ENCODE peak calls at places on chromosomes 6 and 20, in nine cellular contexts. L is endothelial cell; G is B cell; Y is fibroblast of lung; Q is CD4-positive, alpha-beta T cell; I is RWPE2; P is testis; Z is left ventricle myocardium inferior; J is body of pancreas. C is an unnamed sample.

GRCh38 chr6:14966111-14966901 is 279.6 kb upstream of the JARID2 start:
- DNase-seq in Z (no peak), Y (peak; percentile 40), Q (no peak), I (no peak), L (no peak), G (no peak), P (no peak), J (no peak), C (no peak)

GRCh38 chr6:133804263-133804662 is 84.7 kb upstream of the TCF21 start:
- DNase-seq in J (no peak), I (no peak), Y (peak; percentile 62), L (peak; percentile 9), Z (no peak), Q (no peak), P (no peak), G (no peak), C (no peak)

GRCh38 chr6:124683507-124683906 is 278.7 kb upstream of the RNF217 start:
- DNase-seq in L (no peak), Q (no peak), Y (no peak), I (no peak), G (no peak), P (no peak), Z (no peak), J (no peak), C (no peak)

GRCh38 chr6:25346064-25346463 is 66.9 kb downstream of the CARMIL1 start:
- DNase-seq in P (no peak), Y (no peak), L (no peak), Q (no peak), G (no peak), I (no peak), Z (no peak), J (no peak), C (no peak)

GRCh38 chr6:122432816-122433215 is 33.4 kb downstream of the HSF2 start:
- DNase-seq in Z (no peak), P (no peak), J (no peak), Q (no peak), I (no peak), G (no peak), L (no peak), Y (no peak), C (no peak)

GRCh38 chr6:62446647-62447316 is 160.8 kb upstream of the KHDRBS2 start:
- DNase-seq in J (no peak), Q (no peak), Z (no peak), L (no peak), Y (no peak), G (no peak), I (no peak), P (no peak), C (no peak)

GRCh38 chr6:140602843-140603242 is 1228.4 kb upstream of the CITED2 start:
- DNase-seq in Z (no peak), Y (peak; percentile 70), P (no peak), Q (no peak), G (no peak), I (no peak), L (no peak), J (no peak), C (no peak)

GRCh38 chr6:143198312-143198711 is 137.6 kb downstream of the AIG1 start:
- DNase-seq in I (no peak), J (no peak), Z (no peak), L (no peak), Q (no peak), Y (no peak), P (no peak), G (no peak), C (no peak)

GRCh38 chr20:62768234-62768814 is 27.9 kb upstream of the MRGBP start:
- DNase-seq in Q (no peak), I (no peak), J (no peak), Z (no peak), G (no peak), L (no peak), P (no peak), Y (no peak), C (peak; percentile 81)

GRCh38 chr20:19269737-19270325 is 57.4 kb downstream of the SLC24A3 start:
- DNase-seq in Q (no peak), Z (no peak), P (no peak), L (no peak), J (no peak), Y (peak; percentile 6), I (no peak), G (no peak), C (no peak)

GRCh38 chr20:44521484-44522481 is at the start of gene SERINC3:
- DNase-seq in J (peak; percentile 96), Q (peak; percentile 90), P (peak; percentile 98), L (peak; percentile 96), G (peak; percentile 88), Z (peak; percentile 95), I (peak; percentile 100), Y (peak; percentile 95), C (peak; percentile 96)
- TF ChIP-seq CTCF in J (no peak), Q (peak; percentile 46), P (no peak), L (no peak), G (no peak), Z (no peak), I (peak; percentile 78), Y (no peak), C (peak; percentile 74)

GRCh38 chr6:7993399-7993798 is 70.8 kb downstream of the BLOC1S5 start:
- DNase-seq in Q (no peak), G (no peak), Y (no peak), Z (no peak), L (no peak), J (no peak), P (no peak), I (no peak), C (no peak)

GRCh38 chr6:7996538-7997225 is 67.5 kb downstream of the BLOC1S5 start:
- DNase-seq in Q (no peak), Y (peak; percentile 75), Z (no peak), P (no peak), G (no peak), I (no peak), J (no peak), L (no peak), C (no peak)

GRCh38 chr6:7993952-7994351 is 70.2 kb downstream of the BLOC1S5 start:
- DNase-seq in P (no peak), J (no peak), Z (no peak), G (no peak), Q (no peak), Y (no peak), I (no peak), L (no peak), C (no peak)

GRCh38 chr6:7991536-7991935 is 72.7 kb downstream of the BLOC1S5 start:
- DNase-seq in P (no peak), Z (no peak), Q (no peak), G (no peak), J (no peak), Y (no peak), I (no peak), L (no peak), C (no peak)

GRCh38 chr6:7991992-7992815 is 72.0 kb downstream of the BLOC1S5 start:
- DNase-seq in J (no peak), I (no peak), G (peak; percentile 47), L (no peak), P (no peak), Z (peak; percentile 22), Y (peak; percentile 97), Q (no peak), C (no peak)
- TF ChIP-seq CTCF in J (peak; percentile 20), I (peak; percentile 46), G (peak; percentile 51), L (peak; percentile 40), P (peak; percentile 36), Z (peak; percentile 64), Y (peak; percentile 44), Q (no peak), C (peak; percentile 77)

GRCh38 chr6:94813806-94814205 is 763.5 kb upstream of the MANEA start:
- DNase-seq in J (no peak), G (no peak), P (no peak), I (no peak), Z (no peak), Y (no peak), Q (no peak), L (no peak), C (no peak)
- TF ChIP-seq CTCF in J (no peak), G (no peak), P (no peak), I (no peak), Z (no peak), Y (no peak), Q (no peak), L (peak; percentile 52), C (peak; percentile 16)

GRCh38 chr6:89583559-89583958 is 55.0 kb downstream of the LYRM2 start:
- DNase-seq in I (no peak), J (no peak), Q (no peak), Y (no peak), G (no peak), P (no peak), Z (no peak), L (no peak), C (no peak)
- TF ChIP-seq CTCF in I (no peak), J (no peak), Q (no peak), Y (no peak), G (no peak), P (no peak), Z (no peak), L (no peak), C (no peak)

GRCh38 chr6:35747877-35748276 is 11.0 kb downstream of the ARMC12 start:
- DNase-seq in G (no peak), I (no peak), Z (no peak), J (no peak), Y (no peak), Q (no peak), L (no peak), P (no peak), C (no peak)

GRCh38 chr6:35737413-35738211 is 780 bp downstream of the ARMC12 start:
- DNase-seq in P (no peak), I (no peak), G (peak; percentile 65), L (no peak), Y (peak; percentile 71), J (peak; percentile 25), Q (no peak), Z (no peak), C (no peak)

GRCh38 chr6:35745480-35745879 is 8.6 kb downstream of the ARMC12 start:
- DNase-seq in L (no peak), J (no peak), I (no peak), P (no peak), Q (no peak), G (no peak), Z (no peak), Y (no peak), C (no peak)

GRCh38 chr6:35739645-35740517 is 3.0 kb downstream of the ARMC12 start:
- DNase-seq in L (no peak), Q (no peak), I (no peak), G (no peak), P (no peak), Z (no peak), Y (no peak), J (no peak), C (no peak)

DNA sequence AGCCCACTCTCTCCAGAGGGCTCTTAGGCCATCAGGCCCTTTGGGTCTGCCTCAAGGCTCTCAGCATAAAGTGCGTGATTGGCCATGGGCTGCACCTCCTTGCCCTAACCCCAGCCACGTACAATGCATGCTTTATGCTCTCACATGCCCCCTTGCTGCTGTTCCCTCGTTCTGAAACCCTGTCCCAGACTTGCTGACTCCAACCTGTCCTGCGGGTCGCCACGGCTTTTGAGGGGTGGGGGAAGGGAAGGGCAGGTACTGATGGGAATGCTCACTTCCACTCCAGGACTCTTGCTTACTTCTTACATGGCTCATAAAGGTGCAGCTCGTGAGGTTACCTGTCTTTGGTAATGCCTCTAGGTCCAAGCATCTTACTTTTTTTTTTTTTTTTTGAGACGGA is 6.0 kb downstream of the ARMC12 start:
- DNase-seq in Z (no peak), G (no peak), J (no peak), P (no peak), L (no peak), I (no peak), Q (no peak), Y (no peak), C (no peak)
- TF ChIP-seq CTCF in Z (no peak), G (no peak), J (no peak), P (no peak), L (no peak), I (no peak), Q (no peak), Y (no peak), C (no peak)

C was measured in chondrocyte.